ENCODE peak calls at places on chromosomes 13 and 19, in nine cellular contexts. Q is foreskin fibroblast, P is AG09309, Y is adipocyte, L is cardiac muscle cell, X is fibroblast of lung, D is lower leg skin, M is right lobe of liver, W is AG10803. T is an unnamed sample.

GRCh38 chr19:4064073-4064550 is 2.6 kb downstream of the ZBTB7A start:
- DNase-seq in P (no peak), W (no peak), D (no peak), X (no peak), Q (peak; percentile 60), Y (peak; percentile 64), M (no peak), L (peak; percentile 20), T (peak; percentile 50)

GRCh38 chr13:43044720-43045301 is 21.4 kb downstream of the DNAJC15 start:
- DNase-seq in Y (no peak), W (no peak), M (no peak), P (no peak), D (no peak), Q (no peak), X (no peak), L (no peak), T (no peak)

GRCh38 chr19:16070366-16070990 is 5.8 kb upstream of the TPM4 start:
- DNase-seq in L (no peak), X (no peak), Q (peak; percentile 25), W (no peak), D (peak; percentile 86), P (no peak), Y (no peak), M (peak; percentile 55), T (peak; percentile 63)

GRCh38 chr19:58380037-58380735 is 644 bp downstream of the ZNF837 start:
- DNase-seq in P (no peak), Y (no peak), L (no peak), Q (no peak), D (no peak), X (no peak), W (no peak), M (no peak), T (no peak)

GRCh38 chr19:17327654-17328516 is 6.8 kb downstream of the ANO8 start:
- DNase-seq in L (peak; percentile 89), P (no peak), X (peak; percentile 48), Y (peak; percentile 20), M (no peak), Q (no peak), W (no peak), D (peak; percentile 64), T (peak; percentile 96)

GRCh38 chr13:32278456-32278855 is 36.7 kb downstream of the ZAR1L start:
- DNase-seq in X (peak; percentile 54), Y (peak; percentile 41), P (no peak), M (no peak), W (peak; percentile 23), L (no peak), D (no peak), Q (peak; percentile 78), T (no peak)

GRCh38 chr13:57829496-57829895 is 198.0 kb downstream of the PCDH17 start:
- DNase-seq in Q (no peak), D (no peak), Y (no peak), P (no peak), L (no peak), M (no peak), W (no peak), X (no peak), T (no peak)

GRCh38 chr19:45254044-45254531 is 3.0 kb downstream of the MARK4 start:
- DNase-seq in Q (no peak), X (no peak), W (no peak), M (no peak), D (no peak), P (no peak), L (no peak), Y (peak; percentile 12), T (no peak)

GRCh38 chr19:33950141-33950805 is 153.6 kb downstream of the KCTD15 start:
- DNase-seq in Y (peak; percentile 9), X (no peak), W (peak; percentile 16), P (no peak), D (no peak), M (no peak), Q (no peak), L (peak; percentile 15), T (no peak)

GRCh38 chr13:31913459-31913858 is 118.1 kb upstream of the FRY start:
- DNase-seq in X (peak; percentile 6), L (no peak), M (no peak), P (peak; percentile 34), W (peak; percentile 76), D (no peak), Y (peak; percentile 45), Q (peak; percentile 57), T (no peak)

GRCh38 chr19:13718733-13719132 is 45.6 kb upstream of the MRI1 start:
- DNase-seq in W (peak; percentile 89), Q (peak; percentile 91), D (no peak), X (peak; percentile 83), M (no peak), Y (peak; percentile 55), L (peak; percentile 60), P (peak; percentile 43), T (peak; percentile 48)

GRCh38 chr13:40764587-40765403 is 6.2 kb downstream of the MRPS31 start:
- DNase-seq in P (no peak), W (peak; percentile 56), Y (no peak), M (peak; percentile 43), D (no peak), L (no peak), X (no peak), Q (peak; percentile 38), T (no peak)

GRCh38 chr19:28244966-28245365 is 968.0 kb downstream of the UQCRFS1 start:
- DNase-seq in L (peak; percentile 31), Q (no peak), D (no peak), W (no peak), M (no peak), X (no peak), Y (no peak), P (no peak), T (no peak)

GRCh38 chr13:39676315-39676876 is 20.9 kb downstream of the COG6 start:
- DNase-seq in Y (peak; percentile 84), Q (peak; percentile 54), P (no peak), L (peak; percentile 60), X (peak; percentile 68), M (no peak), D (no peak), W (peak; percentile 49), T (peak; percentile 9)

GRCh38 chr13:37418490-37418889 is 180.1 kb downstream of the POSTN start:
- DNase-seq in M (no peak), X (peak; percentile 46), P (peak; percentile 63), Y (peak; percentile 33), D (no peak), L (no peak), Q (peak; percentile 32), W (peak; percentile 56), T (no peak)

GRCh38 chr13:50080856-50081105 is 65.5 kb downstream of the KCNRG start:
- DNase-seq in Q (peak; percentile 55), L (no peak), Y (peak; percentile 72), X (peak; percentile 47), M (no peak), P (no peak), D (no peak), W (no peak), T (no peak)

GRCh38 chr13:99018418-99019180 is 40.7 kb upstream of the DOCK9 start:
- DNase-seq in M (no peak), X (peak; percentile 79), W (peak; percentile 79), D (no peak), L (no peak), P (peak; percentile 57), Q (peak; percentile 66), Y (peak; percentile 70), T (no peak)

GRCh38 chr13:106490887-106491321 is 44.6 kb downstream of the EFNB2 start:
- DNase-seq in W (no peak), Y (no peak), D (no peak), X (no peak), M (no peak), Q (no peak), L (no peak), P (no peak), T (no peak)

DNA sequence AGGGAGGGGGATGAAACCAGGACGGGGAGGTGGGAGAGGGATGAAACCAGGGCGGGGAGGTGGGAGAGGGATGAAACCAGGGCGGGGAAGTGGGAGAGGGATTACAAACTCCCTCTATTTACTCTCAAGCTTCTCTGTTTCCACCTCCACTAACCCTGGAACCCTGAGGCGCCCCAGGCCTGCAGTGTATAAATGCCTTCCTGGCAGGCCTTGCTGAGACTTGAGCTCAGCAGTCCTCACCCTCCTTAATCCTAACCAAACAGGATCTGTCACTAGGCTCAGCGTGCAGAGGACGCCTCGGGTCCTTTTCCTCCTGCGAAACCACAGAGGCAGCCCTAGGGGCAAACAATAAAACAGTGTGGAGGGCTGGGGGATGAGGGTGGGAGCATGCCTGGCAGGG is 32.1 kb upstream of the OR1M1 start:
- DNase-seq in Y (no peak), L (no peak), D (peak; percentile 17), M (no peak), X (no peak), P (no peak), Q (no peak), W (no peak), T (no peak)
- H3K4me3 ChIP-seq in Y (no peak overlapping the region), L (no peak overlapping the region), D (no peak overlapping the region), M (no peak overlapping the region), X (no peak overlapping the region), P (no peak overlapping the region), Q (no peak overlapping the region), W (no peak overlapping the region), T (no peak overlapping the region)

DNA sequence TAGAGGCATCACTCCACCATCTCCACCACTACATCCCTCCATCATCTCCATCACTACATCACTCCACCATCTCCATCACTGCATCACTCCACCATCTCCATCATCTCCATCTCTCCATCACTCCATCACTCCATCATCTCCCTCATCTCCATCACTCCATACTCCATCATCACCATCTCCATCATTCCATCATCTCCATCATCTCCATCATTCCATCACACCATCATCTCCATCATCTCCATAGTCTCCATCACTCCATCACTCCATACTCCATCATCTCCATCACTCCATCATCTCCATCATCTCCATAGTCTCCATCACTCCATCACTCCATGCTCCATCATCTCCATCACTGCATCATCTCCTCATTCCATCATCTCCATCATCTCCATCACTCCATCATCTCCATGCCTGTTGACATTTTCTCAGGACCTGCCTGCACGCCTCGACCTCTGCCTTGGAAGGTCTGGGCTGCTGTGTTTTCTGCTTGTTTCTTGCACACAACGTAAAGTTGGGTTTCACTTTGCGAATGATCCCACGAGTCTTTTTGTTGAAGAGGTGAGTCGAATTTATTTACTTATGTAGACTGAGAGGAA is 21.2 kb upstream of the RASA3 start:
- DNase-seq in X (no peak), M (no peak), Y (no peak), D (no peak), P (no peak), W (no peak), Q (no peak), L (no peak), T (no peak)
- H3K4me3 ChIP-seq in X (no peak overlapping the region), M (no peak overlapping the region), Y (no peak overlapping the region), D (no peak overlapping the region), P (no peak overlapping the region), W (no peak overlapping the region), Q (no peak overlapping the region), L (no peak overlapping the region), T (no peak overlapping the region)

GRCh38 chr13:20475927-20476691 is 49.5 kb downstream of the CRYL1 start:
- DNase-seq in X (no peak), L (no peak), M (peak; percentile 50), Y (no peak), W (no peak), Q (no peak), P (no peak), D (no peak), T (no peak)
- H3K4me3 ChIP-seq in X (no peak overlapping the region), L (no peak overlapping the region), M (no peak overlapping the region), Y (no peak overlapping the region), W (no peak overlapping the region), Q (no peak overlapping the region), P (no peak overlapping the region), D (no peak overlapping the region), T (no peak overlapping the region)

DNA sequence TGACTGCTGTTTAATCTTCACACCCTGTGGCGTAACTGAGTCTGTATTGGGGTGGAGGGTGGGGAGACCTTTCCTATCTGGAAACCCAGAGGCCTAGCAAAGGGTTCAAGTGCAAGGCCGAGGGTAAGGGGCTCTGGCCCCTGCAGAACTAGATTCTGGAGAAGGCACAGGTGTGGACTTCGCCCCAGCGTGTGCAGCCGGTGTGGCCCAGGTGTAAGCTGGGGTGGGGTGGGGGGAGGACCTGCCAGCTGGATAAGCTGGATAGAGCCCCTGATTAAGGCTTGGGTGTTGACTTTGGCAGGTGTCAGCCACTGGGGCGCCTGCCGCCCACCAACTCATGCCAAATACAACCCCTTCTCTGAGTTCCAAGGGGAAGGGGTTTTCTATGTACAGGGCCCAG is 1.3 kb downstream of the RAB3D start:
- DNase-seq in M (no peak), Y (no peak), P (no peak), Q (no peak), D (no peak), W (no peak), X (no peak), L (no peak), T (no peak)
- H3K4me3 ChIP-seq in M (no peak overlapping the region), Y (no peak overlapping the region), P (no peak overlapping the region), Q (no peak overlapping the region), D (no peak overlapping the region), W (peak overlapping the region; percentile 74), X (no peak overlapping the region), L (no peak overlapping the region), T (no peak overlapping the region)

T was measured in thyroid gland.